ENCODE peak calls at places on chromosomes 11 and 22, in four cellular contexts. B is ascending aorta, O is HFF-Myc, T is MM.1S. Y is an unnamed sample.

GRCh38 chr11:121482231-121483129 is 29.7 kb upstream of the SORL1-AS1 start:
- DNase-seq in B (no peak), O (no peak), T (peak), Y (peak)

GRCh38 chr11:61632096-61632495 is 48.1 kb upstream of the DAGLA start:
- DNase-seq in B (no peak), O (no peak), T (no peak), Y (no peak)

GRCh38 chr22:36334838-36335603 is 52.7 kb downstream of the MYH9 start:
- DNase-seq in B (no peak), O (no peak), T (no peak), Y (no peak)

GRCh38 chr11:12287009-12287373 is 90.4 kb upstream of the PARVA start:
- DNase-seq in B (peak), O (peak), T (no peak), Y (no peak)

GRCh38 chr11:19816040-19816439 is 103.4 kb downstream of the NAV2 start:
- DNase-seq in B (peak), O (no peak), T (no peak), Y (no peak)

GRCh38 chr11:70116386-70117077 is 38.4 kb downstream of the ANO1 start:
- DNase-seq in B (no peak), O (no peak), T (no peak), Y (no peak)

GRCh38 chr22:44889233-44889878 is 120.4 kb downstream of the PHF21B start:
- DNase-seq in B (peak), O (peak), T (no peak), Y (no peak)

GRCh38 chr11:69884751-69885150 is 65.5 kb upstream of the FGF3 start:
- DNase-seq in B (no peak), O (no peak), T (no peak), Y (no peak)

GRCh38 chr11:17923213-17923612 is 89.6 kb downstream of the SERGEF start:
- DNase-seq in B (no peak), O (no peak), T (no peak), Y (no peak)

GRCh38 chr22:37517826-37518450 is 1.3 kb downstream of the CARD10 start:
- DNase-seq in B (no peak), O (no peak), T (no peak), Y (no peak)

GRCh38 chr11:97743205-97743742 is 1277.5 kb upstream of the CNTN5 start:
- DNase-seq in B (no peak), O (no peak), T (no peak), Y (no peak)

GRCh38 chr11:125239585-125240331 is 75.2 kb downstream of the PKNOX2 start:
- DNase-seq in B (no peak), O (no peak), T (no peak), Y (no peak)

GRCh38 chr11:127136438-127136837 is 135.9 kb upstream of the KIRREL3 start:
- DNase-seq in B (no peak), O (no peak), T (no peak), Y (no peak)
- TF ChIP-seq CTCF in B (no peak), O (peak), T (no peak), Y (no peak)

DNA sequence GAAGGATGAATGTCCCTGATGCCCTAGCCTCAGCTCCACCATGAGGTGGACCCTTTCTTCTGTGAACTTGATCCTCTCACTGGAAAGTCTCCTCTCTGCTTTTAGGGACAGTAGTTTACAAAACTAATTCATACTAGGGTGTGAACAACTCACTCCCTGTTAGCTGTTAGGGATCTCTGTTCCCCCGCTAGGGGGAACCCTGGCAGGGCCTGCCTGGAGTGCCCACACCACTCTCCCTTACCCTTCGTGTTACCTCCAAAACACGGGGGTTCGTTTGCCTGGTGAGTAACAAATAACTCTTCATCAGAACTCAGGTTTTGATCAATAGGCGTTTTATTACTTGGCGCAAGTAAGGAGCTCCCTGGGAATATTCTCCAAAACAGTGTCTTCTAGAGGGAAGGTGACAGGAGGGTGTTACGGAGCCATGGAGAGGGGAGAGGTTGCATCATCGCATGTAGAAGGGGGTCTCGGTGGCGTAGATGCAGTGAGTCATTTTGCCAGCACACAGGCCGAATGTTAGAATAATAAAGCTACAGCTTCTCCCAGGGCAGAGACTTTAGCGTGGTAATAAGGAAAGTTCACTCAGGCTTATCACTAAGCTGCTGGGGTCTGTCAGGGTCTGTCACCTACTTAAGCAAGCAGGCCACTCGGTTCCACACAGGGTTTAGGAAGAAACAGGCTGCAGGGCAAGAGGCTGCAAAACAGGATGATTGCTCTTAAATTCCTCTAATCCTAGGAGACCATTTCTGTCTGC is 45.8 kb downstream of the C11orf96 start:
- DNase-seq in B (peak), O (no peak), T (no peak), Y (no peak)
- TF ChIP-seq CTCF in B (peak), O (peak), T (peak), Y (no peak)

GRCh38 chr22:45972868-45973212 is 4.1 kb downstream of the WNT7B start:
- DNase-seq in B (no peak), O (no peak), T (no peak), Y (no peak)
- TF ChIP-seq CTCF in B (no peak), O (no peak), T (no peak), Y (no peak)

DNA sequence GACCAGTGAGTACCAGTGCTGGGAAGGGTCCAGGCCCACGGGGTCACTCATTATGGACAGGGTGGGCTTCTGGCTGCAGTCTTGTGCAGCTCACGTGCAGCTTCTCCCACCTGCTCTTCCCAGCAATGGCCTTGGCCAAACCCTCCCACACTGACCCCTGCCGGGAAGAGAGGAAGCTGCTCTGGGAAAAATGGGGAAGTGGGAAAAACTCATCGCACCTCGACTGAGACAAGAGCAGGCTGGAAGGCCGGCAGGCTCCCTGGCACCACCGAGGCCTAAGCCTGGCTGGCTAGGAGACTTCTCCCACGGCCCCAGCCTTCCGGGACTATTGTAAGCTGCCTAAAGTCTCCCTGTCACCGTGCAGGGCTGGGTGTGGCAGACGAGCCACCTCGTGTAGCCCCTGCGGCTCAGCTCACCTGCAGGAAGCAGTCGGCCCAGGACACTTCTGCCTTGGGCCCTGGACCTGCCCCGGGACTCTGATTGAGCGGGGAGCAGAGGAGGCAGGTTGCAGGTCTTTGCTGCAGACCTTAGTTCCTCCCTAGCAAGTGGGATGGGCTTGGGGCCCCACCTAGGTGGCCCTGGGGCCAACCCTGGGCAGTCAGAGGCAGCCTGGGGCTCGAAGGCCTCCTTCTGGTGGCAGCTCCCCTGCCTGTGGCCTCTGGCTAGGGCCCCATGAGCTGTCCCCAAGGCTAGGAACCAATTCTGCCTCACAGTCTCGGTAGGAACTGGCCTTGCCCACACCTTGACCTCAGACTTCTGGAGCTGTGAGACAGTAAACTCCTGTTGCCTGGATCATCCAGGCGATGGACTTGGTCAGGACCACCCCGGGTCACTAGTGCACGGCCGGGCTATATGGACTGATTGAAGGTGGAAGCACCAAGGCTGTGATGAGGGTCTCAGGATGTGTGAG is 23.1 kb downstream of the MRGPRG start:
- DNase-seq in B (peak), O (no peak), T (no peak), Y (no peak)
- TF ChIP-seq CTCF in B (peak), O (peak), T (no peak), Y (no peak)

GRCh38 chr11:111528557-111528956 is 12.0 kb upstream of the LAYN start:
- DNase-seq in B (no peak), O (no peak), T (no peak), Y (no peak)
- TF ChIP-seq CTCF in B (no peak), O (peak), T (peak), Y (no peak)

GRCh38 chr11:93236741-93237675 is 39.2 kb upstream of the SLC36A4 start:
- DNase-seq in B (no peak), O (peak), T (peak), Y (no peak)
- TF ChIP-seq CTCF in B (peak), O (peak), T (peak), Y (peak)

DNA sequence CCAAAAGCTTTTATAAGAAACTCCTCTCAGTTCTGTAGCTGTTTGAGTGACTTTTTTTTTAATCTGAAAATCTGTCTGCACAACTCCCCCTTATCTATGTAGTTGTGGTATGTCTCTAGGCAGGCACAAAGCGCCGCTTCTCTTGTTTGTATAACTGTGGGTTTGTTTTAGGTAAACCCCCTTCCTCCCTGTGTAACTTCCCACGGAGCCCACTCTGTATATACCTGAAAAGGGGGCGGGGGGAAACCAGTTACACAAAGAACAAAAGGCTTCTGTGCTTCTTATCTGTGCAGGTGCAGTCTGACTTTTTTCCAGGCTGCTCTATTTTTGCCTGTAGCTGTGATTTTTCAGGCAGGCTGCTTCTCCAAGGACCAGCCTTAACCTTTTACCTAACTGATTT is 13.2 kb downstream of the OR10AG1 start:
- DNase-seq in B (no peak), O (no peak), T (no peak), Y (no peak)
- TF ChIP-seq CTCF in B (no peak), O (no peak), T (no peak), Y (no peak)

DNA sequence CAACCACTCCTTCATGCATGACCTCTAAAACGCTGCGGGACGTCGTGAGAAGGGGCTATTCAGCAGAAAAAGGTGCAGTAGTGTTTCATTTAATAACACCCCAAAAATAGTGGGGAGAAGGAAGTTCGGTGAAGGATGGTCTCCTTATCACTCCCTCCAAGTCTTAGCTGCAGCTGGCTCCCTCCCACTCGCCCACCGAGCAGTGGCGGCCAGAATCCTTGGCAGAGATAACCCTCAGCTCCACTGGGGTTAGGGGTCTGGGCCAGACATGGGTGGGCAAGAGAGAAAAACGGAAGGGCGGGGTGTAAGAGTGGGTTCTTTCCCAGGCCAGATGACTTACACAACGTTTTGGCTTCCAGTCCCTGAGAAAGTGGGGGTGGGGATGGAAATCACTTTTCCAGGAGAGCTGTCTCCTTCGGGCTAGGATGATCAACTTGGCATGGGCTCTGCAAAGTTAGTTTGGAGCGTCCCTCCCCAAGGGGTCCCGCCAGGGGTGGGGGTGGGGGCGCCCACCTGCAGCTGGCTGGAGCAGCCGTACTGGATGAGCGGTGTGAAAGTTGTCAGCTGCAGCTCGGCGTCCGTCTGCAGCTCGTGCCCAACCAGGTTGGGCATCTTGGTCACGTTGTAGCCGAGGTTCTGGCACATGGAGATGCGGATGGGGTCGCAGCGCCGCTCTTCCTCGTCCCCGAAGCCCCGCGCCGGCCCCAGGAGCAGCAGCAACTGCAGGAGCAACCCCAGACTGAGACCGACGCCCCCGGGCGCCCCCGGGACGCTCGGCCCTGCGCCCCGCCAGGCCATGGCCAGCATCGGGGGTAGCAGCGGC is 696 bp downstream of the FZD4 start:
- DNase-seq in B (peak), O (no peak), T (no peak), Y (no peak)
- TF ChIP-seq CTCF in B (no peak), O (no peak), T (no peak), Y (no peak)

GRCh38 chr11:72078477-72078876 is 1.9 kb downstream of the NUMA1 start:
- DNase-seq in B (no peak), O (no peak), T (no peak), Y (no peak)

GRCh38 chr11:72072348-72072747 is 8.0 kb downstream of the NUMA1 start:
- DNase-seq in B (no peak), O (peak), T (peak), Y (no peak)

GRCh38 chr11:72075756-72076155 is 4.6 kb downstream of the NUMA1 start:
- DNase-seq in B (no peak), O (no peak), T (no peak), Y (no peak)

GRCh38 chr11:72070486-72070885 is 9.9 kb downstream of the NUMA1 start:
- DNase-seq in B (peak), O (no peak), T (no peak), Y (no peak)

DNA sequence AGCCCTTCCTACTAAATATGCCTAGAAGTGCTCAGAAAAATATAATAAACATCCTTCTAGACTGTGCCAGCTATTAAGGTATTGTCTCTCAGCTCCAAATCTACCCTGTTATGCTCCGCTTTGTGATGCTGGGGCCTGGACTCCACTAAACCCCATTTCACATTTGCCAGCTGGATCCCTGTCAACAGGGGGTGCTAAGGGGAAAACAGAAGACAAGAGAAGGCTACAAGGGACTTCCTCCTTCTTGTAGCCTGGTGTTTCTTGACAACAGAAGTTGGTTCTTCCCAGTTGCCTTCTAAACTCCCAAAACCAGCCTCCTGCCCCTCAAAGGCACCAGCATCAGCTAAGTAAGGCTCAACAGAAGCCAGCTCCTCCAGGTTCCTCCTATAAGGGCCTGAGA is 5.2 kb downstream of the NUMA1 start:
- DNase-seq in B (no peak), O (no peak), T (no peak), Y (no peak)
- TF ChIP-seq CTCF in B (no peak), O (peak), T (no peak), Y (peak)

Y was measured in GM20000.